ENCODE peak calls at places on chromosomes 16 and 17, in seven cellular contexts. L is MCF 10A; B is CD4-positive, alpha-beta T cell; D is psoas muscle; X is stimulated activated CD4-positive, alpha-beta T cell treated with anti-CD3 and anti-CD28 coated beads, Interleukin-15, amount 100 ng/mL, for 1 hour; S is thoracic aorta; Q is fibroblast of lung. U is an unnamed sample.

GRCh38 chr17:76932402-76933333 is 64.5 kb downstream of the MGAT5B start:
- DNase-seq in L (no peak), B (no peak), D (no peak), X (no peak), S (no peak), Q (no peak), U (no peak)

GRCh38 chr17:37388266-37388665 is 12.5 kb downstream of the C17orf78 start:
- DNase-seq in L (no peak), B (no peak), D (no peak), X (no peak), S (no peak), Q (no peak), U (no peak)

GRCh38 chr17:73210002-73210678 is 17.3 kb downstream of the COG1 start:
- DNase-seq in L (no peak), B (no peak), D (no peak), X (no peak), S (no peak), Q (no peak), U (no peak)

GRCh38 chr16:6297666-6298435 is 1034.8 kb upstream of the RBFOX1 start:
- DNase-seq in L (no peak), B (no peak), D (no peak), X (no peak), S (no peak), Q (no peak), U (no peak)

GRCh38 chr17:42608692-42609181 is 437 bp downstream of the RETREG3 start:
- DNase-seq in L (no peak), B (peak; percentile 9), D (peak; percentile 57), X (no peak), S (no peak), Q (no peak), U (peak; percentile 3)

GRCh38 chr16:68235882-68236803 is at the start of gene ESRP2:
- DNase-seq in L (peak; percentile 85), B (no peak), D (peak; percentile 65), X (peak; percentile 26), S (no peak), Q (no peak), U (peak; percentile 34)

GRCh38 chr16:85995591-85996461 is 96.9 kb downstream of the IRF8 start:
- DNase-seq in L (no peak), B (no peak), D (no peak), X (no peak), S (no peak), Q (no peak), U (no peak)

GRCh38 chr17:67386965-67387551 is 10.0 kb downstream of the PITPNC1 start:
- DNase-seq in L (peak; percentile 78), B (peak; percentile 54), D (peak; percentile 65), X (peak; percentile 65), S (no peak), Q (peak; percentile 63), U (peak; percentile 47)

GRCh38 chr16:27748868-27749546 is 199.1 kb downstream of the KATNIP start:
- DNase-seq in L (peak; percentile 75), B (peak; percentile 8), D (no peak), X (no peak), S (no peak), Q (peak; percentile 77), U (peak; percentile 10)

GRCh38 chr17:81483085-81483861 is 29.3 kb downstream of the ACTG1 start:
- DNase-seq in L (no peak), B (no peak), D (peak; percentile 82), X (no peak), S (no peak), Q (no peak), U (no peak)

U was measured in activated T-helper 1 cell treated with Interleukin-2 at 50 U/mL for 16 hours.